ENCODE peak calls at places on chromosome 21, in five cellular contexts. U, N, F, W and X are unnamed samples.

GRCh38 chr21:25385912-25386474 is 221.3 kb downstream of the MRPL39 start:
- DNase-seq in N (peak; percentile 47), F (peak; percentile 72), W (peak; percentile 50), U (no peak), X (no peak)

GRCh38 chr21:42737969-42738590 is 84.7 kb downstream of the PDE9A start:
- DNase-seq in N (no peak), U (no peak), F (peak; percentile 89), W (no peak), X (no peak)

GRCh38 chr21:16154961-16155360 is 425.2 kb downstream of the USP25 start:
- DNase-seq in F (no peak), N (no peak), W (no peak), U (no peak), X (no peak)

GRCh38 chr21:15735409-15735808 is 5.6 kb downstream of the USP25 start:
- DNase-seq in W (no peak), U (no peak), F (no peak), N (no peak), X (no peak)

GRCh38 chr21:29645666-29646553 is 293.9 kb downstream of the GRIK1 start:
- DNase-seq in W (no peak), U (no peak), N (no peak), F (no peak), X (no peak)

GRCh38 chr21:14875704-14876364 is 189.0 kb downstream of the NRIP1 start:
- DNase-seq in W (no peak), F (peak; percentile 11), N (no peak), U (peak; percentile 80), X (no peak)

GRCh38 chr21:44199448-44199847 is 41.3 kb downstream of the ICOSLG start:
- DNase-seq in W (peak; percentile 8), F (no peak), U (no peak), N (peak; percentile 1), X (no peak)

GRCh38 chr21:41526478-41527087 is 18.6 kb upstream of the TMPRSS2 start:
- DNase-seq in N (no peak), W (no peak), F (no peak), U (no peak), X (no peak)

GRCh38 chr21:42480736-42481135 is 15.3 kb downstream of the RSPH1 start:
- DNase-seq in U (no peak), W (no peak), N (no peak), F (no peak), X (no peak)

GRCh38 chr21:31444061-31444460 is 100.0 kb upstream of the TIAM1 start:
- DNase-seq in U (no peak), F (no peak), W (no peak), N (no peak), X (no peak)

GRCh38 chr21:15096146-15096545 is 31.3 kb upstream of the NRIP1 start:
- DNase-seq in W (no peak), N (no peak), F (no peak), U (no peak), X (no peak)

GRCh38 chr21:27454234-27454633 is 487.3 kb upstream of the ADAMTS5 start:
- DNase-seq in W (no peak), U (no peak), N (no peak), F (no peak), X (no peak)

GRCh38 chr21:31760931-31761330 is 29.0 kb upstream of the SCAF4 start:
- DNase-seq in W (no peak), N (no peak), F (no peak), U (no peak), X (no peak)

GRCh38 chr21:31781737-31782136 is 49.8 kb upstream of the SCAF4 start:
- DNase-seq in F (no peak), U (no peak), W (no peak), N (no peak), X (no peak)

GRCh38 chr21:42811960-42812359 is 67.4 kb downstream of the WDR4 start:
- DNase-seq in N (no peak), W (no peak), U (no peak), F (no peak), X (no peak)

GRCh38 chr21:22342855-22343254 is 1344.6 kb downstream of the NCAM2 start:
- DNase-seq in W (no peak), N (no peak), U (no peak), F (no peak), X (no peak)

GRCh38 chr21:37338671-37339526 is 27.7 kb upstream of the DYRK1A start:
- DNase-seq in W (peak; percentile 71), U (no peak), N (peak; percentile 54), F (peak; percentile 79), X (no peak)

GRCh38 chr21:19607983-19608668 is 1204.5 kb upstream of the TMPRSS15 start:
- DNase-seq in W (no peak), F (no peak), N (no peak), U (no peak), X (no peak)

GRCh38 chr21:17732306-17732705 is 86.8 kb downstream of the C21orf91 start:
- DNase-seq in W (no peak), U (no peak), N (peak; percentile 21), F (no peak), X (no peak)

GRCh38 chr21:33198346-33199135 is 31.2 kb upstream of the IFNAR2 start:
- DNase-seq in N (no peak), U (no peak), F (no peak), W (no peak), X (no peak)

GRCh38 chr21:33362044-33362555 is 37.3 kb downstream of the IFNAR1 start:
- DNase-seq in U (no peak), F (no peak), N (no peak), W (no peak), X (peak; percentile 56)

GRCh38 chr21:41752231-41752681 is 14.6 kb downstream of the RIPK4 start:
- DNase-seq in U (no peak), W (no peak), N (no peak), F (no peak), X (no peak)

GRCh38 chr21:36661511-36662309 is 37.2 kb upstream of the SIM2 start:
- DNase-seq in U (no peak), N (peak; percentile 43), W (peak; percentile 35), F (peak; percentile 96), X (no peak)

GRCh38 chr21:32411366-32412161 is 942 bp upstream of the EVA1C start:
- DNase-seq in W (peak; percentile 61), U (no peak), F (no peak), N (peak; percentile 60), X (no peak)

GRCh38 chr21:25963186-25963585 is 207.4 kb downstream of the APP start:
- DNase-seq in W (no peak), U (no peak), F (no peak), N (no peak), X (no peak)

GRCh38 chr21:28540514-28540913 is 452.2 kb downstream of the LTN1 start:
- DNase-seq in N (no peak), U (no peak), F (no peak), W (no peak), X (no peak)
- TF ChIP-seq GABPA in N (no peak), U (no peak), F (no peak), W (no peak), X (no peak)

GRCh38 chr21:39637971-39638628 is 25.4 kb downstream of the B3GALT5 start:
- DNase-seq in W (no peak), N (no peak), U (no peak), F (no peak), X (no peak)
- TF ChIP-seq RAD21 in W (no peak), N (no peak), U (no peak), F (no peak), X (no peak)

DNA sequence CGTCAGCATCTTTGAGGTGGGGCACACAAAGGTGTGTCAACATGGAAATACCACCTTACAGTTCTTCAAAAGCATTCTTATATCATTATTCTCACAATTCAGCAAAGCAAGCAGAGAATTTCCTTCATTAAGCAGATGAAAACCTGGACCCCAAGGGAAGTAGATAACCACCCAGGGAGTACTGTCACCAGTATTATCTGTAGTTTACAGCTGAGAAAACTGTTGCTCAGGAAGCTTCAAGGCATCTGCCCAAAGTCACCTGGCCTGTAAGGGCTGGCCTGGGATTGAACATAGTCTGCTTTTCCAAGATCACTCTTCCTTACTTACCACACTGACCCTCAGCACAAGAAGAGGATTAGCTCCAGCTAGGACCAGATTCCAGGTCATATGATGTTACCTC is 9.3 kb downstream of the PSMG1 start:
- DNase-seq in W (no peak), N (no peak), F (no peak), U (no peak), X (no peak)
- TF ChIP-seq GABPA in W (no peak), N (no peak), F (no peak), U (no peak), X (no peak)

GRCh38 chr21:45448810-45449657 is 44.1 kb downstream of the COL18A1 start:
- DNase-seq in F (peak; percentile 94), W (no peak), U (no peak), N (no peak), X (no peak)
- TF ChIP-seq RAD21 in F (peak; percentile 22), W (no peak), U (no peak), N (no peak), X (no peak)

GRCh38 chr21:40191196-40191595 is 324.0 kb downstream of the PCP4 start:
- DNase-seq in N (no peak), F (no peak), W (no peak), U (no peak), X (no peak)
- TF ChIP-seq GABPA in N (no peak), F (no peak), W (no peak), U (no peak), X (no peak)